ENCODE peak calls at places on chromosome 21, in seven cellular contexts. A, E, V, Q, X, N and O are unnamed samples.

GRCh38 chr21:25791321-25791720 is 56.5 kb downstream of the GABPA start:
- DNase-seq in A (no peak), E (no peak), V (no peak), Q (no peak), X (no peak), N (peak), O (no peak)

GRCh38 chr21:15592271-15592860 is 137.4 kb upstream of the USP25 start:
- DNase-seq in A (no peak), E (no peak), V (peak), Q (no peak), X (no peak), N (peak), O (no peak)

GRCh38 chr21:32131960-32132359 is 146.9 kb downstream of the MIS18A start:
- DNase-seq in A (no peak), E (no peak), V (no peak), Q (no peak), X (no peak), N (peak), O (peak)

GRCh38 chr21:41755258-41755933 is 11.5 kb downstream of the RIPK4 start:
- DNase-seq in A (no peak), E (no peak), V (no peak), Q (no peak), X (no peak), N (no peak), O (no peak)

GRCh38 chr21:18840239-18840638 is 436.7 kb upstream of the TMPRSS15 start:
- DNase-seq in A (no peak), E (no peak), V (no peak), Q (no peak), X (no peak), N (no peak), O (no peak)

GRCh38 chr21:16133248-16133647 is 403.5 kb downstream of the USP25 start:
- DNase-seq in A (no peak), E (no peak), V (no peak), Q (no peak), X (no peak), N (no peak), O (no peak)

GRCh38 chr21:46189213-46189958 is 5.1 kb upstream of the SPATC1L start:
- DNase-seq in A (no peak), E (no peak), V (peak), Q (no peak), X (no peak), N (no peak), O (no peak)

GRCh38 chr21:15616864-15617574 is 112.8 kb upstream of the USP25 start:
- DNase-seq in A (no peak), E (no peak), V (no peak), Q (no peak), X (no peak), N (no peak), O (no peak)

GRCh38 chr21:15775291-15775690 is 45.5 kb downstream of the USP25 start:
- DNase-seq in A (no peak), E (no peak), V (no peak), Q (no peak), X (no peak), N (no peak), O (no peak)

GRCh38 chr21:30994917-30995316 is 43.4 kb downstream of the KRTAP19-8 start:
- DNase-seq in A (no peak), E (no peak), V (no peak), Q (no peak), X (no peak), N (no peak), O (no peak)

GRCh38 chr21:42937960-42938580 is 12.6 kb upstream of the ERVH48-1 start:
- DNase-seq in A (no peak), E (no peak), V (no peak), Q (no peak), X (no peak), N (no peak), O (no peak)
- H3K27ac ChIP-seq in A (no peak), E (no peak), V (no peak), Q (no peak), X (no peak), N (no peak), O (no peak)

GRCh38 chr21:36477001-36477400 is 2.9 kb downstream of the CLDN14 start:
- DNase-seq in A (no peak), E (no peak), V (peak), Q (no peak), X (no peak), N (no peak), O (no peak)
- H3K27ac ChIP-seq in A (no peak), E (no peak), V (no peak), Q (no peak), X (no peak), N (peak), O (no peak)

GRCh38 chr21:44940116-44940631 is 345 bp downstream of the SLX9 start:
- DNase-seq in A (no peak), E (no peak), V (peak), Q (no peak), X (no peak), N (no peak), O (no peak)
- H3K27ac ChIP-seq in A (peak), E (no peak), V (peak), Q (no peak), X (peak), N (peak), O (peak)

GRCh38 chr21:26800001-26800400 is 45.2 kb downstream of the ADAMTS1 start:
- DNase-seq in A (no peak), E (peak), V (no peak), Q (no peak), X (no peak), N (no peak), O (no peak)
- H3K27ac ChIP-seq in A (no peak), E (peak), V (no peak), Q (no peak), X (peak), N (no peak), O (no peak)